ENCODE peak calls at places on chromosomes 12 and 14, in four cellular contexts. Q is IMR-90, M is H1, C is mesendoderm. F is an unnamed sample.
A peak's percentile ranks its signal among the peaks of the same experiment; 100 is the strongest.

GRCh38 chr12:10301103-10301502 is 6.6 kb upstream of the KLRD1 start:
- DNase-seq in C (no peak), M (no peak), Q (no peak), F (no peak)

GRCh38 chr12:90250766-90251165 is 542.1 kb upstream of the ATP2B1 start:
- DNase-seq in C (no peak), Q (no peak), M (no peak), F (no peak)

GRCh38 chr14:29426083-29426482 is 501.6 kb downstream of the PRKD1 start:
- DNase-seq in M (no peak), C (no peak), Q (no peak), F (no peak)

GRCh38 chr12:103948746-103949406 is 16.8 kb upstream of the TDG start:
- DNase-seq in C (no peak), Q (no peak), M (no peak), F (no peak)

GRCh38 chr12:44377443-44378160 is 498.5 kb downstream of the NELL2 start:
- DNase-seq in M (no peak), Q (no peak), C (no peak), F (no peak)

GRCh38 chr12:1213205-1213604 is 222.2 kb downstream of the ERC1 start:
- DNase-seq in C (no peak), M (no peak), Q (no peak), F (no peak)

GRCh38 chr12:131980263-131980662 is 30.5 kb downstream of the EP400 start:
- DNase-seq in C (no peak), Q (peak; percentile 28), M (no peak), F (no peak)

GRCh38 chr12:132401982-132402381 is 72.6 kb upstream of the GALNT9 start:
- DNase-seq in C (no peak), Q (no peak), M (no peak), F (no peak)

GRCh38 chr12:586318-587071 is 76.8 kb downstream of the NINJ2 start:
- DNase-seq in M (no peak), C (no peak), Q (no peak), F (peak; percentile 25)

GRCh38 chr12:37547611-37548010 is 769.0 kb upstream of the ALG10B start:
- DNase-seq in M (no peak), C (no peak), Q (no peak), F (no peak)

GRCh38 chr12:112419269-112420133 is 754 bp downstream of the PTPN11 start:
- DNase-seq in Q (peak; percentile 82), C (peak; percentile 92), M (no peak), F (peak; percentile 73)

GRCh38 chr12:9636807-9637206 is 29.1 kb upstream of the KLRB1 start:
- DNase-seq in C (no peak), Q (no peak), M (no peak), F (no peak)

GRCh38 chr12:59736786-59737185 is 141.0 kb downstream of the SLC16A7 start:
- DNase-seq in M (no peak), C (peak; percentile 95), Q (peak; percentile 96), F (no peak)

GRCh38 chr12:112839386-112839972 is 47.9 kb downstream of the RPH3A start:
- DNase-seq in C (peak; percentile 92), Q (peak; percentile 47), M (no peak), F (no peak)

GRCh38 chr14:71636076-71636475 is 296.2 kb upstream of the RGS6 start:
- DNase-seq in Q (no peak), M (no peak), C (no peak), F (no peak)

GRCh38 chr12:12585115-12585862 is 22.6 kb upstream of the DUSP16 start:
- DNase-seq in M (no peak), C (no peak), Q (no peak), F (no peak)

GRCh38 chr12:62205348-62205747 is 54.9 kb upstream of the USP15 start:
- DNase-seq in M (no peak), Q (no peak), C (peak; percentile 36), F (no peak)

GRCh38 chr14:79596531-79596930 is 614.8 kb downstream of the DIO2 start:
- DNase-seq in Q (peak; percentile 88), C (no peak), M (no peak), F (no peak)

GRCh38 chr12:92244036-92244435 is 98.4 kb upstream of the BTG1 start:
- DNase-seq in M (no peak), Q (peak; percentile 6), C (no peak), F (no peak)

GRCh38 chr14:51430600-51430999 is 190.6 kb downstream of the TMX1 start:
- DNase-seq in M (peak; percentile 9), C (no peak), Q (no peak), F (no peak)

GRCh38 chr12:116318738-116319050 is 41.2 kb upstream of the MED13L start:
- DNase-seq in C (no peak), Q (no peak), M (no peak), F (no peak)

GRCh38 chr14:71355324-71356201 is 448.3 kb downstream of the PCNX1 start:
- DNase-seq in M (no peak), C (no peak), Q (peak; percentile 68), F (no peak)

GRCh38 chr12:16585781-16586180 is 20.2 kb downstream of the LMO3 start:
- DNase-seq in M (no peak), Q (no peak), C (no peak), F (no peak)

GRCh38 chr12:111645433-111645832 is 40.3 kb downstream of the BRAP start:
- DNase-seq in C (peak; percentile 17), M (no peak), Q (peak; percentile 71), F (no peak)

GRCh38 chr12:66388512-66388911 is 86.2 kb downstream of the HELB start:
- DNase-seq in Q (no peak), M (no peak), C (no peak), F (no peak)

GRCh38 chr14:25048170-25049126 is 1.5 kb downstream of the STXBP6 start:
- DNase-seq in C (no peak), Q (peak; percentile 86), M (no peak), F (no peak)

GRCh38 chr12:27821259-27821973 is 41.4 kb upstream of the MANSC4 start:
- DNase-seq in M (peak; percentile 17), Q (peak; percentile 85), C (peak; percentile 84), F (peak; percentile 61)

GRCh38 chr12:5567021-5567744 is 135.3 kb downstream of the NTF3 start:
- DNase-seq in C (no peak), Q (peak; percentile 25), M (no peak), F (peak; percentile 27)

GRCh38 chr14:51394391-51394790 is 154.3 kb downstream of the TMX1 start:
- DNase-seq in C (no peak), M (no peak), Q (peak; percentile 70), F (no peak)

GRCh38 chr14:68248481-68249255 is 429.1 kb downstream of the RAD51B start:
- DNase-seq in Q (peak; percentile 78), M (no peak), C (peak; percentile 71), F (no peak)

GRCh38 chr14:32711103-32711680 is 227.5 kb upstream of the NPAS3 start:
- DNase-seq in C (peak; percentile 63), Q (peak; percentile 14), M (no peak), F (peak; percentile 25)

GRCh38 chr12:31317471-31318397 is 8.2 kb downstream of the SINHCAF start:
- DNase-seq in C (no peak), M (no peak), Q (no peak), F (no peak)

GRCh38 chr12:81081726-81082125 is 3.8 kb downstream of the ACSS3 start:
- DNase-seq in Q (no peak), C (no peak), M (no peak), F (no peak)

GRCh38 chr12:119669744-119670472 is 2.0 kb downstream of the PRKAB1 start:
- DNase-seq in Q (no peak), M (no peak), C (no peak), F (no peak)

DNA sequence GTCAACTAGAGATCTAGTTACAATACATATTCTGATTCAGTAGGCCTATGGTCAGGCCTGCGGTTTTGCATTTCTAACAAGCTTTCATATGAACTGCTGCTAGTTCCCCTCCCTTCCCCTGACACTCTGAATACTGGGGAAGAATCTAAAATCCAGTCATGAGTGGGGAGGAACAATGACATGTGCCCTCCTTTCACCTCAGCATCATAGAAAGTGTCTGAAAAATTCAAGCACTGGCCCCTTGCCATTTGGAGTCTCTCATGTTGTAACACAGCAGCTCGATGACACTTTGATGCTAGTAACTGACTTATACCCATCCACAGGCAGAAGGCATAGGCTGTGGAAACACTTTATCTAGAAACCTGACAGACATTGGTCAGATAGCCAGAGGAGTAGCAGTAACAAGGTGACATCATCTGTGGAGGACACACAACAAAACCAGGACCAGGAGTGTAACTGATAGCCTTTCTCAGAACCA is 161.9 kb upstream of the RASSF8 start:
- DNase-seq in Q (peak; percentile 67), M (no peak), C (peak; percentile 83), F (no peak)
- H4K5ac ChIP-seq in Q (peak overlapping the region; percentile 9), M (no peak overlapping the region), C (no peak overlapping the region), F (no peak overlapping the region)

GRCh38 chr14:103526247-103526913 is 2.6 kb upstream of the TRMT61A start:
- DNase-seq in Q (no peak), M (no peak), C (no peak), F (no peak)
- H4K5ac ChIP-seq in Q (no peak overlapping the region), M (no peak overlapping the region), C (no peak overlapping the region), F (no peak overlapping the region)

GRCh38 chr14:23047751-23048693 is 6.0 kb downstream of the PSMB11 start:
- DNase-seq in Q (no peak), M (no peak), C (no peak), F (no peak)
- H4K5ac ChIP-seq in Q (no peak overlapping the region), M (no peak overlapping the region), C (no peak overlapping the region), F (no peak overlapping the region)

DNA sequence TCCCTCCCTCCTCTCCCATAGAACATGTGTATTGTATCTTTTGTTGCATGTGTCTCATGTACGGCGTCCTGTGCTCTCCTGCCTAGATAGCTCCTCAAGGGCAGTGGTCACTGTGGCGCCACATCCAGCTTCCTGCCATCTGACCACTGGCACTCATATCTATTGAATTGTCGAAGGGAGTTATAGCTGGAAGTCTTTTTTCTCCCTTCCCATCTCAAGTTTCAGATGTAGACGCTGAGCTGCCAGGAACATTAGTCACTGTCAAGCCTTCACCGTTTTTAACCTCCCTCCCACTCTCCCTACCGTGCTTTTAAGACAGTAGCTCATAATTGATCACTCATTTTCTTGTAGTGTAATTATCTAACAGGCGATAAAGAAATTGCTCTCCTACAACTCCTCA is 33.0 kb downstream of the MTHFD1 start:
- DNase-seq in Q (peak; percentile 73), M (no peak), C (no peak), F (no peak)
- H4K5ac ChIP-seq in Q (no peak overlapping the region), M (no peak overlapping the region), C (no peak overlapping the region), F (no peak overlapping the region)

GRCh38 chr12:127496255-127496654 is 770.7 kb upstream of the TMEM132C start:
- DNase-seq in Q (no peak), C (peak; percentile 45), M (peak; percentile 29), F (peak; percentile 73)
- H4K5ac ChIP-seq in Q (no peak overlapping the region), C (no peak overlapping the region), M (no peak overlapping the region), F (no peak overlapping the region)

DNA sequence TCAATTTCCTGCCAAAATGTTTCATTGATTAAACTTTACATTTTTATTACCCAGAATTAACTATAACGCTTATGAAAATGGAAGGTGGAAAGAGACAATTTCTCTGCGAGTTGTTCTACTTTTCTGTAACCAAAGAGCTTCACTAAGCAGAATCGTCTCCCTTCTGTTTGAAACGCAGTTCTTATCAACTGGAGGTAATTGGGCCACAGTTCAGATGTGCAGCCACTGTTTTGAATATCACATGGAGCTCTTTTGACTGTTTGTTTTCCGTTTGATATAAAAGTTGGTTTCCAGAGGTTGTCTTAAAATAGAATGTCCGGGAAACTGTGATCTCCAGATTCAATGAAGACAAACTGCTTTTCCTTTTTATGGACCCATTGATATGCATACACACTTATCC is 183.3 kb upstream of the SEL1L start:
- DNase-seq in M (no peak), Q (no peak), C (no peak), F (no peak)
- H4K5ac ChIP-seq in M (no peak overlapping the region), Q (no peak overlapping the region), C (no peak overlapping the region), F (no peak overlapping the region)

F was measured in H9.